ENCODE peak calls at places on chromosomes 16 and 17, in six cellular contexts. Y is stimulated activated CD4-positive, alpha-beta T cell treated with anti-CD3 and anti-CD28 coated beads, Interleukin-1b, Interleukin-23, amount 100 ng/mL, for 1 hour; O is iPS-NIHi11; F is GM03348; E is HS-5; B is T-helper 2 cell. M is an unnamed sample.

GRCh38 chr17:80246726-80247125 is 13.9 kb upstream of the RNF213 start:
- DNase-seq in F (no peak), O (no peak), Y (no peak), E (no peak), B (no peak), M (no peak)

GRCh38 chr17:63999680-64000531 is 1.8 kb downstream of the PRR29 start:
- DNase-seq in F (no peak), Y (no peak), E (no peak), O (no peak), B (no peak), M (no peak)

GRCh38 chr16:76676356-76676755 is 399.2 kb downstream of the CNTNAP4 start:
- DNase-seq in E (no peak), F (no peak), O (no peak), Y (no peak), B (no peak), M (no peak)

GRCh38 chr17:233473-233941 is 52.1 kb upstream of the DOC2B start:
- DNase-seq in F (no peak), O (no peak), Y (no peak), B (no peak), E (no peak), M (no peak)

GRCh38 chr17:17882182-17882581 is 45.4 kb upstream of the SREBF1 start:
- DNase-seq in B (no peak), E (no peak), F (no peak), O (no peak), Y (no peak), M (no peak)

GRCh38 chr17:47193931-47194481 is 4.9 kb upstream of the CDC27 start:
- DNase-seq in E (no peak), F (no peak), B (no peak), Y (no peak), O (no peak), M (no peak)

GRCh38 chr16:20976568-20976967 is 76.0 kb downstream of the LYRM1 start:
- DNase-seq in Y (no peak), E (no peak), O (no peak), B (no peak), F (no peak), M (no peak)

GRCh38 chr16:86734559-86735480 is 156.5 kb downstream of the FOXL1 start:
- DNase-seq in E (no peak), Y (no peak), O (peak), F (no peak), B (no peak), M (no peak)

GRCh38 chr17:2057130-2057713 is 2.3 kb downstream of the HIC1 start:
- DNase-seq in E (no peak), F (no peak), O (no peak), B (no peak), Y (no peak), M (peak)

GRCh38 chr16:56643080-56643778 is 4.8 kb downstream of the MT1A start:
- DNase-seq in E (no peak), F (peak), O (peak), B (peak), Y (peak), M (no peak)

GRCh38 chr17:64938925-64939474 is 19.7 kb upstream of the LRRC37A3 start:
- DNase-seq in B (peak), E (no peak), O (peak), Y (no peak), F (peak), M (peak)

GRCh38 chr17:13365331-13365730 is 236.4 kb downstream of the HS3ST3A1 start:
- DNase-seq in F (peak), O (no peak), Y (no peak), B (no peak), E (no peak), M (no peak)

GRCh38 chr16:73172621-73173312 is 124.8 kb upstream of the ZFHX3 start:
- DNase-seq in F (peak), E (peak), O (peak), B (no peak), Y (no peak), M (peak)

GRCh38 chr16:10552998-10553491 is 27.4 kb downstream of the EMP2 start:
- DNase-seq in F (no peak), O (peak), B (peak), E (no peak), Y (no peak), M (no peak)

GRCh38 chr16:17343028-17343427 is 127.7 kb downstream of the XYLT1 start:
- DNase-seq in F (no peak), Y (no peak), B (peak), E (no peak), O (no peak), M (no peak)

GRCh38 chr17:19578545-19578944 is 44.9 kb downstream of the SLC47A1 start:
- DNase-seq in E (no peak), F (no peak), O (no peak), Y (no peak), B (no peak), M (no peak)

GRCh38 chr17:44095647-44096496 is 25.3 kb downstream of the G6PC3 start:
- DNase-seq in Y (no peak), F (peak), B (no peak), O (peak), E (peak), M (peak)

GRCh38 chr16:79181419-79181818 is 419.1 kb downstream of the MAF start:
- DNase-seq in F (no peak), Y (no peak), O (no peak), E (no peak), B (no peak), M (no peak)

GRCh38 chr17:63675607-63676539 is 24.1 kb downstream of the LIMD2 start:
- DNase-seq in O (no peak), F (peak), B (no peak), Y (no peak), E (peak), M (no peak)

GRCh38 chr16:2388139-2388874 is 40.9 kb upstream of the CCNF start:
- DNase-seq in O (no peak), B (no peak), E (no peak), F (no peak), Y (no peak), M (no peak)

GRCh38 chr16:234468-235305 is at the start of gene FAM234A:
- DNase-seq in Y (peak), O (peak), F (peak), B (peak), E (peak), M (peak)

GRCh38 chr16:79505344-79505743 is 95.2 kb downstream of the MAF start:
- DNase-seq in O (no peak), F (no peak), B (no peak), E (no peak), Y (no peak), M (no peak)

GRCh38 chr17:2975469-2975958 is 87.9 kb downstream of the OR1D5 start:
- DNase-seq in F (no peak), B (no peak), E (no peak), O (no peak), Y (no peak), M (peak)

GRCh38 chr16:23148166-23148512 is 1.1 kb downstream of the USP31 start:
- DNase-seq in B (no peak), O (no peak), F (no peak), E (no peak), Y (no peak), M (no peak)

GRCh38 chr17:4513113-4514032 is 14.7 kb downstream of the SPNS2 start:
- DNase-seq in B (no peak), F (no peak), O (no peak), Y (no peak), E (no peak), M (no peak)

GRCh38 chr17:57949649-57950048 is 5.6 kb downstream of the CUEDC1 start:
- DNase-seq in O (no peak), F (no peak), B (no peak), Y (no peak), E (no peak), M (no peak)

GRCh38 chr17:14510136-14510535 is 209.3 kb downstream of the HS3ST3B1 start:
- DNase-seq in E (peak), B (no peak), O (no peak), Y (no peak), F (peak), M (no peak)

GRCh38 chr17:17425591-17425990 is 51.2 kb upstream of the MED9 start:
- DNase-seq in B (no peak), Y (no peak), E (no peak), F (no peak), O (no peak), M (no peak)

GRCh38 chr17:75182319-75182568 is 515 bp downstream of the SUMO2 start:
- DNase-seq in O (no peak), B (no peak), Y (no peak), F (no peak), E (no peak), M (no peak)

GRCh38 chr16:56372938-56373337 is 52.4 kb downstream of the AMFR start:
- DNase-seq in F (no peak), E (no peak), Y (no peak), O (no peak), B (no peak), M (no peak)

GRCh38 chr17:17783825-17784598 is 52.8 kb downstream of the SREBF1 start:
- DNase-seq in Y (no peak), E (no peak), O (no peak), B (peak), F (peak), M (peak)

GRCh38 chr17:2011421-2012371 is 13.4 kb downstream of the RTN4RL1 start:
- DNase-seq in O (peak), B (no peak), F (peak), E (no peak), Y (no peak), M (peak)

GRCh38 chr17:76296889-76297288 is 11.2 kb downstream of the QRICH2 start:
- DNase-seq in E (no peak), F (no peak), B (no peak), Y (no peak), O (no peak), M (no peak)

GRCh38 chr16:48203974-48204824 is 39.9 kb upstream of the LONP2 start:
- DNase-seq in Y (no peak), O (no peak), E (no peak), F (no peak), B (no peak), M (no peak)

GRCh38 chr16:58843675-58844074 is 109.6 kb upstream of the GOT2 start:
- DNase-seq in Y (no peak), E (no peak), O (peak), F (peak), B (no peak), M (no peak)

GRCh38 chr17:1460233-1460632 is 4.2 kb upstream of the CRK start:
- DNase-seq in O (no peak), E (no peak), F (peak), Y (no peak), B (no peak), M (no peak)

GRCh38 chr17:79905832-79906231 is 66.6 kb upstream of the CBX4 start:
- DNase-seq in O (no peak), Y (no peak), F (no peak), B (no peak), E (no peak), M (no peak)

GRCh38 chr17:73126716-73127473 is 34.4 kb upstream of the SLC39A11 start:
- DNase-seq in E (no peak), B (no peak), O (no peak), F (no peak), Y (no peak), M (no peak)